ENCODE peak calls at places on chromosomes 6 and 20, in four cellular contexts. Y, J, M and I are unnamed samples.

GRCh38 chr6:103783344-103783743 is 1076.4 kb downstream of the HACE1 start:
- DNase-seq in J (no peak), M (no peak), Y (no peak), I (no peak)

GRCh38 chr20:38926934-38927616 is 858 bp downstream of the FAM83D start:
- DNase-seq in J (no peak), Y (no peak), M (no peak), I (no peak)

GRCh38 chr6:36944650-36945049 is 9.9 kb upstream of the PI16 start:
- DNase-seq in M (no peak), Y (no peak), J (no peak), I (no peak)

GRCh38 chr20:37911838-37912273 is 8.9 kb downstream of the VSTM2L start:
- DNase-seq in Y (no peak), M (no peak), J (no peak), I (peak)

GRCh38 chr6:77678048-77678447 is 25.2 kb downstream of the MEI4 start:
- DNase-seq in J (no peak), M (no peak), Y (no peak), I (no peak)

GRCh38 chr20:62815066-62815991 is 1.5 kb upstream of the COL9A3 start:
- DNase-seq in Y (no peak), M (peak), J (peak), I (no peak)

GRCh38 chr6:25138697-25139051 is 140.5 kb upstream of the CARMIL1 start:
- DNase-seq in J (no peak), Y (no peak), M (no peak), I (no peak)

GRCh38 chr20:47360207-47360488 is 3.6 kb upstream of the ZMYND8 start:
- DNase-seq in Y (no peak), M (peak), J (no peak), I (no peak)

GRCh38 chr6:34110610-34111009 is 35.3 kb downstream of the GRM4 start:
- DNase-seq in M (no peak), J (no peak), Y (no peak), I (no peak)

GRCh38 chr20:1423625-1424106 is 30.8 kb upstream of the FKBP1A start:
- DNase-seq in J (peak), M (peak), Y (no peak), I (peak)

GRCh38 chr6:43647613-43648012 is 2.8 kb downstream of the RSPH9 start:
- DNase-seq in Y (no peak), M (no peak), J (no peak), I (no peak)

GRCh38 chr6:101401792-101402617 is 8.5 kb downstream of the GRIK2 start:
- DNase-seq in J (no peak), M (no peak), Y (no peak), I (no peak)

GRCh38 chr6:101398716-101399626 is 5.5 kb downstream of the GRIK2 start:
- DNase-seq in J (no peak), Y (no peak), M (no peak), I (no peak)

GRCh38 chr6:101402618-101403002 is 9.1 kb downstream of the GRIK2 start:
- DNase-seq in Y (no peak), J (no peak), M (no peak), I (no peak)

GRCh38 chr6:101399627-101399955 is 6.1 kb downstream of the GRIK2 start:
- DNase-seq in Y (no peak), M (no peak), J (no peak), I (no peak)

DNA sequence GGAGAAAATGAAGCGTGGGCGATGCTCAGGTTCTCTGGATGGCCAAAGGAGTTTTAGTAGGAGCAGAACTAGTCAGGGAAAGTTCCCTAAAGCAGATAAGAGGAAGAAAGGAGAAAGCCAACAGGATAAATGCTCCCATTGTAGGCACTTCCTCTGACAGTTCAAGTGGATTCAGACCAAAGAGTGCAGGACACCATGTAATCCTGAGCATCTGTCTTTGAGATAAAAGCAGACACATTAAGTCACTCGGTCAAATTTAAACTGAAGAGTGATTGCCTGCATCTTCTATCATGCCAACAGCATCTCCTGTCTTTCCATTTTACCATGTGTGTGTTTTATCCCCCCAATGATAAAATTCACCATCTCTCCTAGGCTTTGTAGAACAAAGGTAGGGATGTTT is 6.8 kb downstream of the GRIK2 start:
- DNase-seq in M (no peak), Y (no peak), J (no peak), I (no peak)
- H3K4me3 ChIP-seq in M (no peak), Y (no peak), J (peak), I (no peak)

DNA sequence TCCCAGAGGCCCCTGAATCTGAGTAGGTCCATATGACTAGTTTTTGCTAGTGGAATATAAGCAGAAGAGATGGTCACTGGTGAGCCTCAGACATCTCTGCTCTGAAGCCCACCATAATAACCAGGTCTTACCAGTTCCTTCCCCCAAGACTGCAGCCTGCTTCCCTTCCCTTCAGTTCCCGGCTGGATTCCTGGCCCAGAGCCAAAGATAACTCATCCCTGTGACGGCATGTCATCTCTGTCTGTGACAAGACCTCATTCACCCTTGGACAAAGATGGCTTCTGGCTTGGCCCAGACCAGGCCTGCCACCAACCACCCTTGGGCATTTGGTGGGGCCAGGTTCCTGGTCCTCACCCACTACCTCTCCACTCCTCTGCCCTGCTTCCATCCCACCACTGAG is 145.5 kb upstream of the TOP1 start:
- DNase-seq in J (no peak), Y (no peak), M (no peak), I (no peak)
- TF ChIP-seq SUZ12 in J (no peak), Y (no peak), M (no peak), I (no peak)

GRCh38 chr6:2164481-2164880 is 80.9 kb downstream of the GMDS start:
- DNase-seq in M (no peak), J (no peak), Y (no peak), I (peak)
- H3K4me3 ChIP-seq in M (no peak), J (no peak), Y (no peak), I (no peak)

GRCh38 chr6:157428418-157429202 is 47.6 kb downstream of the ZDHHC14 start:
- DNase-seq in M (peak), J (no peak), Y (no peak), I (no peak)
- TF ChIP-seq SUZ12 in M (no peak), J (no peak), Y (no peak), I (no peak)

GRCh38 chr6:134667106-134667505 is 282.8 kb downstream of the ALDH8A1 start:
- DNase-seq in J (no peak), M (no peak), Y (no peak), I (no peak)
- H3K4me3 ChIP-seq in J (no peak), M (no peak), Y (no peak), I (no peak)

GRCh38 chr20:45012682-45013302 is 46.5 kb downstream of the STK4 start:
- DNase-seq in Y (no peak), J (no peak), M (no peak), I (no peak)
- TF ChIP-seq SUZ12 in Y (no peak), J (no peak), M (no peak), I (no peak)

GRCh38 chr6:75234126-75234865 is 9.3 kb downstream of the COX7A2 start:
- DNase-seq in J (no peak), M (no peak), Y (no peak), I (no peak)
- H3K4me3 ChIP-seq in J (no peak), M (no peak), Y (no peak), I (no peak)

GRCh38 chr6:80363501-80363900 is 257.0 kb downstream of the BCKDHB start:
- DNase-seq in Y (no peak), J (no peak), M (no peak), I (no peak)

GRCh38 chr6:80364206-80364605 is 257.7 kb downstream of the BCKDHB start:
- DNase-seq in Y (no peak), M (no peak), J (no peak), I (no peak)

DNA sequence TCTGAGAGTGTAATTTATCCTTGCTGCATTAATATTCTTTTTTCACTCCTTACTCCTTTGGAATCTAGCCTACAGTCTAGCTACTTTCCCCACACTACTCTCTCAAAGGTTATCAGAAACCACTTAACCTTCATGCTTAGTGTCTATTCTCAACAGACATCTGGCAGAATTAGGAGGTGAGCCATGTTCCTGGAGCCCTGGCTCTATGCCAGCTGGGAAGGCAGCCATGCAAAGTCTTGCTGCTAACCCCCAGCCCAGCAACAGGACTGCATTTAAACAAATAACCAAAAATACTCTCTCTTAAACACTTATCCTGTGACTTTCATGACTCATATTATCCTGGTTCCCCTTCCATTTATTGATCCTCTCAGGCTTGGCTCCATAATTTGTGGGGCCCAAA is 260.2 kb downstream of the BCKDHB start:
- DNase-seq in Y (no peak), J (no peak), M (no peak), I (no peak)
- TF ChIP-seq SUZ12 in Y (no peak), J (no peak), M (no peak), I (no peak)